ENCODE peak calls at places on chromosome 7, in four cellular contexts. O is upper lobe of right lung, I is mesendoderm, G is K562. U is an unnamed sample. For H3K4me1, the result is how much of the 10 kb centered on the place peaks cover.

GRCh38 chr7:84073476-84073875 is 121.1 kb downstream of the SEMA3A start:
- DNase-seq in O (no peak), I (peak), G (no peak), U (no peak)

GRCh38 chr7:114922151-114922651 is 307 bp downstream of the MDFIC start:
- DNase-seq in O (peak), I (peak), G (no peak), U (peak)

GRCh38 chr7:37320840-37321468 is 127.7 kb downstream of the ELMO1 start:
- DNase-seq in O (no peak), I (peak), G (no peak), U (peak)

GRCh38 chr7:4797858-4798705 is 22.7 kb downstream of the AP5Z1 start:
- DNase-seq in O (no peak), I (peak), G (peak), U (peak)

GRCh38 chr7:55362927-55363326 is 2.2 kb upstream of the LANCL2 start:
- DNase-seq in O (no peak), I (no peak), G (no peak), U (no peak)

GRCh38 chr7:151342811-151343210 is 1.2 kb downstream of the NUB1 start:
- DNase-seq in O (no peak), I (no peak), G (no peak), U (no peak)

GRCh38 chr7:101555269-101555920 is 73.7 kb downstream of the MYL10 start:
- DNase-seq in O (peak), I (no peak), G (no peak), U (no peak)

GRCh38 chr7:141073641-141074161 is at the start of gene TMEM178B:
- DNase-seq in O (no peak), I (peak), G (no peak), U (peak)

GRCh38 chr7:44290250-44290616 is 35.2 kb downstream of the CAMK2B start:
- DNase-seq in O (peak), I (no peak), G (no peak), U (no peak)

GRCh38 chr7:4683043-4683883 is 1.2 kb downstream of the FOXK1 start:
- DNase-seq in O (peak), I (no peak), G (peak), U (peak)

GRCh38 chr7:80468931-80469714 is 42.7 kb downstream of the GNAT3 start:
- DNase-seq in O (no peak), I (no peak), G (no peak), U (no peak)

GRCh38 chr7:127879942-127880341 is 151.3 kb downstream of the LRRC4 start:
- DNase-seq in O (no peak), I (no peak), G (no peak), U (no peak)

GRCh38 chr7:36387437-36388345 is 2.0 kb upstream of the ANLN start:
- DNase-seq in O (no peak), I (no peak), G (no peak), U (no peak)

GRCh38 chr7:94056796-94057207 is 52.6 kb upstream of the BET1 start:
- DNase-seq in O (no peak), I (peak), G (no peak), U (no peak)

GRCh38 chr7:141585592-141586510 is 34.6 kb downstream of the AGK start:
- DNase-seq in O (no peak), I (peak), G (no peak), U (peak)

GRCh38 chr7:8114175-8114574 is 145.6 kb downstream of the GLCCI1 start:
- DNase-seq in O (no peak), I (no peak), G (no peak), U (no peak)

GRCh38 chr7:78924581-78924980 is 528.9 kb downstream of the MAGI2 start:
- DNase-seq in O (no peak), I (peak), G (no peak), U (peak)

GRCh38 chr7:92035576-92035975 is 94.9 kb downstream of the AKAP9 start:
- DNase-seq in O (no peak), I (peak), G (no peak), U (no peak)

GRCh38 chr7:38311329-38311937 is 38.0 kb upstream of the TARP start:
- DNase-seq in O (peak), I (no peak), G (peak), U (no peak)

GRCh38 chr7:111357691-111358090 is 204.6 kb downstream of the IMMP2L start:
- DNase-seq in O (no peak), I (no peak), G (no peak), U (peak)

GRCh38 chr7:30168800-30169584 is 34.2 kb downstream of the MTURN start:
- DNase-seq in O (no peak), I (peak), G (no peak), U (peak)

GRCh38 chr7:79761876-79762429 is 308.5 kb upstream of the MAGI2 start:
- DNase-seq in O (no peak), I (no peak), G (no peak), U (peak)

GRCh38 chr7:139389091-139389490 is 29.4 kb downstream of the LUC7L2 start:
- DNase-seq in O (no peak), I (no peak), G (no peak), U (no peak)

GRCh38 chr7:110724811-110725210 is 366.1 kb upstream of the LRRN3 start:
- DNase-seq in O (no peak), I (no peak), G (no peak), U (no peak)

GRCh38 chr7:100546129-100546867 is 7.3 kb downstream of the AGFG2 start:
- DNase-seq in O (no peak), I (no peak), G (no peak), U (no peak)

GRCh38 chr7:74148491-74148890 is 25.7 kb upstream of the EIF4H start:
- DNase-seq in O (no peak), I (no peak), G (no peak), U (no peak)

GRCh38 chr7:74149556-74149955 is 24.6 kb upstream of the EIF4H start:
- DNase-seq in O (no peak), I (no peak), G (no peak), U (no peak)

GRCh38 chr7:74155810-74156395 is 18.3 kb upstream of the EIF4H start:
- DNase-seq in O (no peak), I (peak), G (no peak), U (no peak)

GRCh38 chr7:74157605-74158004 is 16.6 kb upstream of the EIF4H start:
- DNase-seq in O (no peak), I (no peak), G (no peak), U (no peak)

GRCh38 chr7:74153736-74154135 is 20.4 kb upstream of the EIF4H start:
- DNase-seq in O (no peak), I (no peak), G (no peak), U (no peak)
- H3K4me3 ChIP-seq in O (no peak), I (no peak), G (no peak), U (no peak)

GRCh38 chr7:6481445-6481844 is 33.7 kb upstream of the DAGLB start:
- DNase-seq in O (no peak), I (no peak), G (no peak), U (no peak)
- H3K4me1 ChIP-seq in O (under half), I (under half), G (under half), U (under half)

GRCh38 chr7:134886353-134887057 is 99.8 kb upstream of the AGBL3 start:
- DNase-seq in O (no peak), I (peak), G (no peak), U (no peak)
- H3K27ac ChIP-seq in O (peak), I (no peak), G (no peak), U (no peak)

DNA sequence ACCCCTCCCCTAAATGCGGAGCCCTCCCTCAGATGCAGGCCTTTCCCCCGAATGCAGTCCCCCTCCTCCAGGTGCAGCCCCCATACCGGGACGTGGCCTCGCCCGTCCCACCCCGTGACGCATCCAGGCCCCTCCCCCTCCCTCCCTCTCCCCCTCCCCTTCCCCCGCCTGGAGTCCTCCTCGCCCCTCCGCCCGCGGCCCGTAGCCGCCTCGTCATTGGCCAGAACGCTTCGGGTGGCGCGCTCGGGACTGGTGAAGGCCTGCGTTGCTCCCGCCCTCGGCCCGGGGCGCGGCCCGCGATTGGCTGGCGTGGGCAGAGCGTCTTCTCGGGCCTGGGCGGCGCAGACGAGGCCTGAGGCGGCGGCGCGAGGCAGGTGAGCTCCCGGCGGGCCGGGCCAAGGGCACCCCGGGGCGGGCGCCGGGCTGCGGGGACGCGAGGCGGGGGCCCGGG is 16.0 kb upstream of the SUN1 start:
- DNase-seq in O (peak), I (peak), G (peak), U (peak)
- H3K4me3 ChIP-seq in O (peak), I (no peak), G (peak), U (peak)

DNA sequence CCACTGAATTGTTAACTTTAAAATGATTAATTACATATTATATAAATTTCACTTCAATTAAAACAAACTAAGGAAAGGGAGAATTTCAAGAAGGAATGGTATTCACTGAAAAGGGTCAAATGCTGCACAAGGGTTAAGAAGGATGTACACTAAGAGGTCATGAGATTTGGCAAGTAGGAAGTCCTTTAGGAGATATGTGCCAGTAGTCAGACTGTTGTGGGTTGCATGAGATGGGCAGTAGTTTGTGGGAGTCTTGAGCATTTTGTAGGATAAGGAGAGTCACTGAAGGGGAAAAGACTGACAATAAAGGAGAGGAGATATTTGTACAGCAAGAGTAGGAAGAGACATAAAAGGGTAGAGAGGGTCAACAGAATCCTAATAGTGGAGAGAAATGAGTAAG is 12.4 kb upstream of the PTPN12 start:
- DNase-seq in O (no peak), I (no peak), G (no peak), U (no peak)
- H3K4me1 ChIP-seq in O (under half), I (under half), G (under half), U (under half)

GRCh38 chr7:28572321-28573058 is 160.2 kb downstream of the CREB5 start:
- DNase-seq in O (no peak), I (no peak), G (no peak), U (no peak)
- H3K27ac ChIP-seq in O (no peak), I (no peak), G (no peak), U (no peak)